ENCODE peak calls at places on chromosomes 16 and 17, in four cellular contexts. F is left ventricle myocardium inferior, Q is progenitor cell of endocrine pancreas, L is GM10248. R is an unnamed sample.

GRCh38 chr16:57444711-57445110 is 2.5 kb downstream of the CIAPIN1 start:
- DNase-seq in F (no peak), Q (no peak), L (no peak), R (no peak)

GRCh38 chr17:27800522-27800921 is at the start of gene NOS2:
- DNase-seq in F (no peak), Q (no peak), L (no peak), R (no peak)

GRCh38 chr17:80832266-80832676 is 159.4 kb upstream of the CHMP6 start:
- DNase-seq in F (no peak), Q (no peak), L (no peak), R (no peak)

GRCh38 chr16:47461598-47462266 is 601 bp downstream of the PHKB start:
- DNase-seq in F (no peak), Q (no peak), L (peak), R (no peak)

GRCh38 chr17:57971572-57971971 is 16.4 kb upstream of the CUEDC1 start:
- DNase-seq in F (no peak), Q (no peak), L (no peak), R (no peak)

GRCh38 chr17:64259922-64260321 is 3.1 kb downstream of the TEX2 start:
- DNase-seq in F (no peak), Q (no peak), L (no peak), R (no peak)

GRCh38 chr17:81998222-81998621 is 20.8 kb downstream of the ASPSCR1 start:
- DNase-seq in F (no peak), Q (no peak), L (no peak), R (no peak)

GRCh38 chr16:4768549-4769305 is 1.8 kb upstream of the ZNF500 start:
- DNase-seq in F (peak), Q (peak), L (peak), R (peak)

GRCh38 chr17:60863892-60864673 is 186.4 kb downstream of the BCAS3 start:
- DNase-seq in F (no peak), Q (no peak), L (no peak), R (no peak)

GRCh38 chr17:38916771-38917170 is 8.6 kb upstream of the LASP1NB start:
- DNase-seq in F (no peak), Q (no peak), L (no peak), R (no peak)

GRCh38 chr17:38918916-38919315 is 6.5 kb upstream of the LASP1NB start:
- DNase-seq in F (no peak), Q (no peak), L (no peak), R (no peak)

GRCh38 chr17:38919316-38920078 is 5.9 kb upstream of the LASP1NB start:
- DNase-seq in F (no peak), Q (no peak), L (no peak), R (no peak)

GRCh38 chr17:38917259-38917658 is 8.2 kb upstream of the LASP1NB start:
- DNase-seq in F (no peak), Q (no peak), L (no peak), R (no peak)

GRCh38 chr17:38918129-38918913 is 7.1 kb upstream of the LASP1NB start:
- DNase-seq in F (no peak), Q (no peak), L (no peak), R (no peak)
- TF ChIP-seq CTCF in F (no peak), Q (no peak), L (no peak), R (no peak)

GRCh38 chr16:13873835-13874438 is 46.0 kb upstream of the ERCC4 start:
- DNase-seq in F (no peak), Q (no peak), L (no peak), R (peak)
- TF ChIP-seq CTCF in F (peak), Q (peak), L (peak), R (peak)

DNA sequence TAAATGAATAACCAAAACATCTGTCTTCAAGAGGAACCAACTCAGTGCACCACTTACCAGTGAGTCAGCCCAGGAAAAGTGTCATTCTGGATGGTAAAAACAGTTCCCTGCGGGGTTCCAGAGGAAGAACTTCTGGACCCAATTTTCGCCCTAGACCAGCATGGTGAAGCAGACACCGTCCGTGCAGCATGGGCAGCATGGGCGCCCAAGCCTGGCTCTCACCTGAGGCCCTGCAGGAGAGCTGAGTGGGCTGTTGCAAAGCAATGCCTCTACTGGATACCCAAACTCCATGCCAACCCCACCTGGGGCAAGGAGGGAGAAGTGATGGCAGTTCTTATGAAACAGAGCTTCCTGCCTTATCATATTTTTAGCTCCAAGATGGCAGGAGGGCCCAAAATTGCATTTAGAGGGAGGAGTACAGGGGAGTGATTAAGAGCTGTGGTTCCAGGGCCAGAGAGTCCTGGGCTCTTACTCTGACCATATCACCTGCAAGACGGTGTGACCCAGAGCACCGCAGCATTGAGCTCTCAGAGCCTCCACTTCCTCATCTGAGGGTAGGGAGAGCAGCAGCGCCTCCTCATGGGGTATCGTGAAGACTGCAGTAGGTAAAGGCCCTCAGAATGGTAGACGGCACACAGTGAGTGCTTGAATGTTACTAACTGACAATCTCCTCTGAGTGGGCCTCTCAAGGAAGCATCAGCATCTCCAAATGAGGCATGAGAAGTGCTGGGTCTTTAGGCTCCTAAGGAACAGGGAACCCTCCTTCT is 16.6 kb upstream of the INPP5K start:
- DNase-seq in F (no peak), Q (no peak), L (peak), R (peak)
- TF ChIP-seq CTCF in F (peak), Q (peak), L (peak), R (no peak)

GRCh38 chr17:67549787-67550186 is 167.9 kb upstream of the NOL11 start:
- DNase-seq in F (no peak), Q (no peak), L (no peak), R (no peak)

GRCh38 chr17:67548693-67549092 is 169.0 kb upstream of the NOL11 start:
- DNase-seq in F (no peak), Q (no peak), L (no peak), R (no peak)

GRCh38 chr17:67544364-67544763 is 167.3 kb downstream of the PITPNC1 start:
- DNase-seq in F (no peak), Q (no peak), L (no peak), R (no peak)

GRCh38 chr17:67542219-67543114 is 165.4 kb downstream of the PITPNC1 start:
- DNase-seq in F (no peak), Q (no peak), L (no peak), R (no peak)

GRCh38 chr17:67546578-67547527 is 169.8 kb downstream of the PITPNC1 start:
- DNase-seq in F (peak), Q (no peak), L (peak), R (no peak)
- TF ChIP-seq CTCF in F (peak), Q (no peak), L (no peak), R (no peak)

R was measured in glutamatergic neuron.